ENCODE peak calls at places on chromosomes 2 and 18, in four cellular contexts. One of them, this sample, is unnamed.

GRCh38 chr18:1784113-1784512 is 787.2 kb downstream of the METTL4 start:
- DNase-seq in SJSA1: no peak
- DNase-seq in BJ: no peak
- DNase-seq in CD8-positive, alpha-beta memory T cell: no peak
- DNase-seq in this sample: no peak

GRCh38 chr2:147223553-147223952 is 621.3 kb upstream of the ACVR2A start:
- DNase-seq in BJ: no peak
- DNase-seq in SJSA1: no peak
- DNase-seq in CD8-positive, alpha-beta memory T cell: no peak
- DNase-seq in this sample: no peak

GRCh38 chr2:12326449-12327190 is 390.1 kb upstream of the TRIB2 start:
- DNase-seq in CD8-positive, alpha-beta memory T cell: no peak
- DNase-seq in BJ: no peak
- DNase-seq in SJSA1: no peak
- DNase-seq in this sample: no peak

GRCh38 chr2:64062840-64063239 is 43.6 kb upstream of the VPS54 start:
- DNase-seq in CD8-positive, alpha-beta memory T cell: no peak
- DNase-seq in SJSA1: no peak
- DNase-seq in BJ: no peak
- DNase-seq in this sample: no peak

GRCh38 chr18:75047240-75047639 is 161.7 kb downstream of the PTGR3 start:
- DNase-seq in SJSA1: no peak
- DNase-seq in CD8-positive, alpha-beta memory T cell: no peak
- DNase-seq in BJ: no peak
- DNase-seq in this sample: peak

GRCh38 chr2:62856228-62857040 is 150.9 kb downstream of the EHBP1 start:
- DNase-seq in CD8-positive, alpha-beta memory T cell: no peak
- DNase-seq in BJ: no peak
- DNase-seq in SJSA1: no peak
- DNase-seq in this sample: peak

GRCh38 chr2:96751800-96752199 is 8.9 kb upstream of the CNNM4 start:
- DNase-seq in SJSA1: peak
- DNase-seq in CD8-positive, alpha-beta memory T cell: no peak
- DNase-seq in BJ: no peak
- DNase-seq in this sample: no peak

GRCh38 chr18:77376043-77376732 is 126.5 kb downstream of the GALR1 start:
- DNase-seq in BJ: no peak
- DNase-seq in SJSA1: no peak
- DNase-seq in CD8-positive, alpha-beta memory T cell: no peak
- DNase-seq in this sample: no peak

GRCh38 chr2:150690870-150691269 is 203.4 kb upstream of the RND3 start:
- DNase-seq in CD8-positive, alpha-beta memory T cell: no peak
- DNase-seq in BJ: no peak
- DNase-seq in SJSA1: no peak
- DNase-seq in this sample: no peak

GRCh38 chr2:21928292-21928691 is 804.5 kb downstream of the TDRD15 start:
- DNase-seq in SJSA1: no peak
- DNase-seq in CD8-positive, alpha-beta memory T cell: no peak
- DNase-seq in BJ: no peak
- DNase-seq in this sample: no peak

GRCh38 chr2:190545756-190546385 is 11.3 kb upstream of the NEMP2 start:
- DNase-seq in BJ: no peak
- DNase-seq in SJSA1: no peak
- DNase-seq in CD8-positive, alpha-beta memory T cell: no peak
- DNase-seq in this sample: no peak

GRCh38 chr18:77478619-77479018 is 229.0 kb downstream of the GALR1 start:
- DNase-seq in SJSA1: peak
- DNase-seq in BJ: no peak
- DNase-seq in CD8-positive, alpha-beta memory T cell: no peak
- DNase-seq in this sample: peak

GRCh38 chr2:240857039-240858008 is 11.3 kb upstream of the AGXT start:
- DNase-seq in BJ: no peak
- DNase-seq in CD8-positive, alpha-beta memory T cell: no peak
- DNase-seq in SJSA1: no peak
- DNase-seq in this sample: no peak

GRCh38 chr18:27057459-27058302 is 127.4 kb downstream of the CHST9 start:
- DNase-seq in SJSA1: no peak
- DNase-seq in BJ: no peak
- DNase-seq in CD8-positive, alpha-beta memory T cell: no peak
- DNase-seq in this sample: no peak

GRCh38 chr18:5091741-5092140 is 105.3 kb downstream of the AKAIN1 start:
- DNase-seq in SJSA1: no peak
- DNase-seq in CD8-positive, alpha-beta memory T cell: no peak
- DNase-seq in BJ: no peak
- DNase-seq in this sample: no peak

GRCh38 chr2:193907561-193907960 is 1712.8 kb upstream of the TMEFF2 start:
- DNase-seq in SJSA1: no peak
- DNase-seq in BJ: no peak
- DNase-seq in CD8-positive, alpha-beta memory T cell: no peak
- DNase-seq in this sample: no peak

GRCh38 chr2:27916293-27917015 is 25.9 kb downstream of the BABAM2 start:
- DNase-seq in CD8-positive, alpha-beta memory T cell: no peak
- DNase-seq in SJSA1: no peak
- DNase-seq in BJ: no peak
- DNase-seq in this sample: no peak

GRCh38 chr2:191686658-191687057 is 8.7 kb downstream of the NABP1 start:
- DNase-seq in CD8-positive, alpha-beta memory T cell: no peak
- DNase-seq in SJSA1: no peak
- DNase-seq in BJ: no peak
- DNase-seq in this sample: no peak

GRCh38 chr2:105220604-105221003 is 20.9 kb upstream of the GPR45 start:
- DNase-seq in CD8-positive, alpha-beta memory T cell: no peak
- DNase-seq in SJSA1: no peak
- DNase-seq in BJ: no peak
- DNase-seq in this sample: no peak

GRCh38 chr2:58702302-58702696 is 461.2 kb upstream of the FANCL start:
- DNase-seq in CD8-positive, alpha-beta memory T cell: no peak
- DNase-seq in BJ: no peak
- DNase-seq in SJSA1: no peak
- DNase-seq in this sample: no peak

GRCh38 chr18:11114653-11115052 is 34.7 kb downstream of the PIEZO2 start:
- DNase-seq in SJSA1: no peak
- DNase-seq in CD8-positive, alpha-beta memory T cell: no peak
- DNase-seq in BJ: no peak
- DNase-seq in this sample: no peak

GRCh38 chr2:152050345-152050744 is 48.5 kb downstream of the CACNB4 start:
- DNase-seq in SJSA1: no peak
- DNase-seq in CD8-positive, alpha-beta memory T cell: no peak
- DNase-seq in BJ: no peak
- DNase-seq in this sample: no peak

GRCh38 chr2:26938399-26938798 is 32.0 kb upstream of the MAPRE3 start:
- DNase-seq in BJ: no peak
- DNase-seq in SJSA1: no peak
- DNase-seq in CD8-positive, alpha-beta memory T cell: no peak
- DNase-seq in this sample: no peak

GRCh38 chr2:128408349-128409305 is 90.0 kb upstream of the HS6ST1 start:
- DNase-seq in BJ: peak
- DNase-seq in SJSA1: peak
- DNase-seq in CD8-positive, alpha-beta memory T cell: no peak
- DNase-seq in this sample: no peak

GRCh38 chr18:44537521-44537920 is 143.2 kb upstream of the SETBP1 start:
- DNase-seq in BJ: peak
- DNase-seq in SJSA1: peak
- DNase-seq in CD8-positive, alpha-beta memory T cell: no peak
- DNase-seq in this sample: no peak

GRCh38 chr2:196248467-196249104 is 77.2 kb upstream of the STK17B start:
- DNase-seq in SJSA1: no peak
- DNase-seq in CD8-positive, alpha-beta memory T cell: no peak
- DNase-seq in BJ: no peak
- DNase-seq in this sample: no peak

GRCh38 chr18:55421612-55422381 is 166.2 kb downstream of the TCF4 start:
- DNase-seq in CD8-positive, alpha-beta memory T cell: no peak
- DNase-seq in SJSA1: no peak
- DNase-seq in BJ: no peak
- DNase-seq in this sample: no peak

GRCh38 chr2:159129807-159130206 is 156.7 kb downstream of the WDSUB1 start:
- DNase-seq in CD8-positive, alpha-beta memory T cell: no peak
- DNase-seq in BJ: no peak
- DNase-seq in SJSA1: no peak
- DNase-seq in this sample: peak

DNA sequence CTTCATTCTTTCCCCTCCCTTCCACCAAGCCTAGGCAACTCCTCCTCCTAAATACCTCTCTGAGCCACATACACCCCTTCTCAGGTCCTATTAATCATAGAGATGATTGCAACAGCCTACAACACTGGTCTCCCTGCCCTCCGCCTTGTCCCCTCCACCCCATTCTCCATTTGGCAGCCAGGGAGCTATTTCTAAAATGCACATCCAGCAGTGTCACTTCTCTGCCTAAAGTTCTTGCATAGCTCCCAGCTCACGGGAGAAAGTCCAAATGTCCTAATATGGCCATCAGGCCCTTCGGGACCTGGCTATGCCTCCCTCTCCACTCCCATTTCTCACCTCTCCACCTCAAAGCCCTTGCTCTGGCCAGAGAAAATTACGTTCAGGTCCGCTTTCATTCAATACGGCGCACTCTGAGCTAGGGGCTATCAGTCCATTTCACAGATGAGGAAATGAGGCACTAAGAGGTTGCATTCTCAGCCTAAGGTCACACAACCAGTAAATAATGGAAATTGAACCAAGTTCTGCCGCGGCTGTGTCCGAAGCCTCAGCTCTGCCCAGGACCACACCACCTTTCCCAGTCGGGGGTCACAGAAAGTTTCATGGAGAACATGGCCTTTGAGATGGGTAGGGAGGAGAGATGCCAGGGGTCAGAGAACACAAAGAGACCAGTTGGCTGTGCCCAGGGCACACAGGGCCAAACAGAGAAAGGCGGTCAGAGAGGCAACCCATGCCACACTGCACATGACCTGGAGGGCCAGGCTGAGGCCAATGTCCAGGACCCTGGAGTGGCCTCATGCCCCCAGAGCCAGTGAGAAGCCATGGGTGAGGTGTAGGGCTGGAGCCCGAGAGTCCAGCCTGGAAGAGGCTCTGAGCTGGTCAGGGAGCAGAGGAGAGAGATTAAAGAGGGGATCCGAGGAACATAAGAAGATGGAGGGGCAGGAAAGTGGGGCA is 72.8 kb downstream of the TNS1 start:
- DNase-seq in BJ: peak
- DNase-seq in SJSA1: no peak
- DNase-seq in CD8-positive, alpha-beta memory T cell: no peak
- DNase-seq in this sample: no peak
- H3K4me3 ChIP-seq in BJ: no peak
- H3K4me3 ChIP-seq in SJSA1: no peak
- H3K4me3 ChIP-seq in CD8-positive, alpha-beta memory T cell: no peak
- H3K4me3 ChIP-seq in this sample: peak

DNA sequence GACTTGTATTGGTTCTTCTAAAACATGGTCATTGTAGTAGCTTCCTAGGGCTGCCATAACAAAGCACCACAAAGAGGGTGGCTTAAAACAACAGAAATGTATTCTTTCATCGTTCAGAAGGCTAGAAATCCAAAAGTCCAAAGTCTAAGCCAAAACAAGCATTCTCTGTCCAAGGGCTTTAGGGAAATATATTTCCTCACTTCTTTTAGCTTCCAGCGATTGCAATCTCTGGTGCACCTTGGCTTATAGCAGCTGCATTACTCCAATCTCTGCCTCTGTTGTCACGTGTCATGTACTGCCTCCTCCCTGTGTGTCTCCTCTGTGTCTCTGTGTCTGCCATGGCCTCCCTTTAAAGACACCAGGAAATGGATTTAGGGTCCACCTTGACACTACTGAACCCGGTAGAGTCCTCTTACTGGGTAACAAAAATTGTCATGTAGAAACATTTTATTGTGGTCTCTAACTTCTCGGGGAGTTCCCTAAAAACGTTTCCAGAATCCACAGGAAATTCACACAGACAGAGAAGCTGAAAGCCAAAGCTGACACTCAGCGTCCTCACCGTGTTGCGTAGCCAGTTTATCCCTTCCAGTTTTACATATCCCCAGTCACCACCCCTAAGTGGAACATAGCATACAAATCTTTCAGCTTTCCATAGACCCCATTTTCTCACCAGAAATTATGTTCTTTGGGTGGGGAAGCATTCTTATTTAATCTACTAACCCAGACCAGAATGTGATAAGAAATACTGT is 20.7 kb upstream of the TTN start:
- DNase-seq in SJSA1: no peak
- DNase-seq in CD8-positive, alpha-beta memory T cell: no peak
- DNase-seq in BJ: no peak
- DNase-seq in this sample: no peak
- H3K4me3 ChIP-seq in SJSA1: no peak
- H3K4me3 ChIP-seq in CD8-positive, alpha-beta memory T cell: no peak
- H3K4me3 ChIP-seq in BJ: no peak
- H3K4me3 ChIP-seq in this sample: no peak

DNA sequence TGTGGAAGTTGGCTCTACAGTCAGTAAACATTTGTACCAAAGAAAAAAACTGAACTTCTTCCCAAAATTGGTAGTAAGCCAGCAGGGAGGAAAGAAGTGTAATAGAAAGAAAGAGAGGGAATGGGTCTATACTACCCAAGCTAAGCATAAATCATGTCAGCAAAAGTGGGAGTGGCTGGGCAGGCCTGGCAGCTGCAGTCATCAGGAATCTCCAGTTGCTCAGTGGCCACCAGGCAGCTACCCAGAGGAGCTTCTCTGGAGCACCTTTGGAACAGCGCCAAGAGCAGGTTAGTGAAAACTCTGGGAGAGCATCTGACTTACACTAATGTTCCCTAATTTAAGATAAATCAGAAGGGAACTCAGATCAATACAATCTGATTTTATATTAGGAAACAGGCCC is 14.3 kb downstream of the FRZB start:
- DNase-seq in BJ: no peak
- DNase-seq in CD8-positive, alpha-beta memory T cell: no peak
- DNase-seq in SJSA1: no peak
- DNase-seq in this sample: no peak
- H3K4me3 ChIP-seq in BJ: no peak
- H3K4me3 ChIP-seq in CD8-positive, alpha-beta memory T cell: no peak
- H3K4me3 ChIP-seq in SJSA1: no peak
- H3K4me3 ChIP-seq in this sample: no peak

DNA sequence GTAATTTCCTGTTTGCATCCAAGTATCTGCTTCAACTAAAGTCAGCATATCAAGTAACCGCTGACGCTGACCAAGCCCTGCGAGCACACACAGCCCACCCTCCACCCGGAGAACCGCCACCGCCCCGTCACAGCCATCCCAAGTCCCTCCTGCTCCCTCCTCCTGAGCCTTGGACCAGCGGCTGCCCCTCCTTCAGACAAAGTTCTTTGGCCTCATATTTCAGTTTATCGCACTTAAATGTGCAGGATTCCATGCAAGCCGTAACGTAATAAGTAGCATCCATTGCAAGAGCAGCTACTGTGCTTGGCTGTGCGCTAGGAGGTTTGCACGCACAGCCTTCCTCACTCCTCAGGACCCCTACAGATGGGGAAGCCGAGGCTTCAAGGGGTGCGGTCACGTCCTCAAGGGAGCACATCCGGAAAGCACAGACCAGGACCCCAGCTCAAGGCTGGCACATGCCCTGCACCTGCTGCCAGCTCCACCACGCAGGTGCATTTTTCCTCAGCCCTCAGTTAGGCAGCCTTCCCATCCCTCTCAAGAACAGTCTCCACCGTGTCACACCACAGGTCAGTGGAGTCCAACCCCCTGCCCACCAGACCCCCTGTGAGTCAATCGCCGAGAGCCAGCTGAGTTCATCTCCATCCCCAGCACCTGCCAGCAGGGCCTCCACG is 17.1 kb downstream of the PXDN start:
- DNase-seq in SJSA1: peak
- DNase-seq in CD8-positive, alpha-beta memory T cell: no peak
- DNase-seq in BJ: no peak
- DNase-seq in this sample: no peak
- H3K4me3 ChIP-seq in SJSA1: no peak
- H3K4me3 ChIP-seq in CD8-positive, alpha-beta memory T cell: no peak
- H3K4me3 ChIP-seq in BJ: no peak
- H3K4me3 ChIP-seq in this sample: no peak

This sample was measured in heart right ventricle.